ENCODE peak calls at places on chromosome 13, in six cellular contexts. One of them, this sample, is unnamed.

GRCh38 chr13:83919775-83920174 is 37.5 kb upstream of the SLITRK1 start:
- DNase-seq in stimulated activated CD8-positive, alpha-beta memory T cell treated with anti-CD3 and anti-CD28 coated beads, Interleukin-12 subunit alpha, Interleukin-12 subunit beta, amount 100 ng/mL, for 4 hours: no peak
- DNase-seq in HEK293T: no peak
- DNase-seq in GM23248: no peak
- DNase-seq in stomach: no peak
- DNase-seq in MM.1S: no peak
- DNase-seq in this sample: no peak

GRCh38 chr13:52085416-52085815 is 43.5 kb downstream of the NEK5 start:
- DNase-seq in stimulated activated CD8-positive, alpha-beta memory T cell treated with anti-CD3 and anti-CD28 coated beads, Interleukin-12 subunit alpha, Interleukin-12 subunit beta, amount 100 ng/mL, for 4 hours: no peak
- DNase-seq in HEK293T: no peak
- DNase-seq in GM23248: peak
- DNase-seq in stomach: no peak
- DNase-seq in MM.1S: no peak
- DNase-seq in this sample: no peak

GRCh38 chr13:99312493-99312883 is 5.3 kb upstream of the GPR183 start:
- DNase-seq in stimulated activated CD8-positive, alpha-beta memory T cell treated with anti-CD3 and anti-CD28 coated beads, Interleukin-12 subunit alpha, Interleukin-12 subunit beta, amount 100 ng/mL, for 4 hours: no peak
- DNase-seq in HEK293T: no peak
- DNase-seq in GM23248: peak
- DNase-seq in stomach: no peak
- DNase-seq in MM.1S: no peak
- DNase-seq in this sample: no peak

GRCh38 chr13:43569688-43570087 is 217.1 kb downstream of the ENOX1 start:
- DNase-seq in stimulated activated CD8-positive, alpha-beta memory T cell treated with anti-CD3 and anti-CD28 coated beads, Interleukin-12 subunit alpha, Interleukin-12 subunit beta, amount 100 ng/mL, for 4 hours: no peak
- DNase-seq in HEK293T: no peak
- DNase-seq in GM23248: peak
- DNase-seq in stomach: no peak
- DNase-seq in MM.1S: no peak
- DNase-seq in this sample: no peak

GRCh38 chr13:90933097-90933826 is 414.2 kb upstream of the MIR17HG start:
- DNase-seq in stimulated activated CD8-positive, alpha-beta memory T cell treated with anti-CD3 and anti-CD28 coated beads, Interleukin-12 subunit alpha, Interleukin-12 subunit beta, amount 100 ng/mL, for 4 hours: no peak
- DNase-seq in HEK293T: no peak
- DNase-seq in GM23248: no peak
- DNase-seq in stomach: no peak
- DNase-seq in MM.1S: no peak
- DNase-seq in this sample: no peak

GRCh38 chr13:35163674-35164073 is 221.6 kb downstream of the NBEA start:
- DNase-seq in stimulated activated CD8-positive, alpha-beta memory T cell treated with anti-CD3 and anti-CD28 coated beads, Interleukin-12 subunit alpha, Interleukin-12 subunit beta, amount 100 ng/mL, for 4 hours: no peak
- DNase-seq in HEK293T: no peak
- DNase-seq in GM23248: no peak
- DNase-seq in stomach: no peak
- DNase-seq in MM.1S: peak
- DNase-seq in this sample: no peak

GRCh38 chr13:79455331-79455730 is 25.6 kb upstream of the NDFIP2 start:
- DNase-seq in stimulated activated CD8-positive, alpha-beta memory T cell treated with anti-CD3 and anti-CD28 coated beads, Interleukin-12 subunit alpha, Interleukin-12 subunit beta, amount 100 ng/mL, for 4 hours: no peak
- DNase-seq in HEK293T: no peak
- DNase-seq in GM23248: peak
- DNase-seq in stomach: no peak
- DNase-seq in MM.1S: no peak
- DNase-seq in this sample: no peak

GRCh38 chr13:28716511-28716910 is 2.3 kb downstream of the SLC46A3 start:
- DNase-seq in stimulated activated CD8-positive, alpha-beta memory T cell treated with anti-CD3 and anti-CD28 coated beads, Interleukin-12 subunit alpha, Interleukin-12 subunit beta, amount 100 ng/mL, for 4 hours: no peak
- DNase-seq in HEK293T: no peak
- DNase-seq in GM23248: peak
- DNase-seq in stomach: no peak
- DNase-seq in MM.1S: no peak
- DNase-seq in this sample: no peak

GRCh38 chr13:24622481-24622880 is 57.7 kb upstream of the ATP12A start:
- DNase-seq in stimulated activated CD8-positive, alpha-beta memory T cell treated with anti-CD3 and anti-CD28 coated beads, Interleukin-12 subunit alpha, Interleukin-12 subunit beta, amount 100 ng/mL, for 4 hours: no peak
- DNase-seq in HEK293T: no peak
- DNase-seq in GM23248: no peak
- DNase-seq in stomach: no peak
- DNase-seq in MM.1S: no peak
- DNase-seq in this sample: no peak

GRCh38 chr13:74289861-74290260 is 155.7 kb upstream of the KLF12 start:
- DNase-seq in stimulated activated CD8-positive, alpha-beta memory T cell treated with anti-CD3 and anti-CD28 coated beads, Interleukin-12 subunit alpha, Interleukin-12 subunit beta, amount 100 ng/mL, for 4 hours: no peak
- DNase-seq in HEK293T: no peak
- DNase-seq in GM23248: no peak
- DNase-seq in stomach: no peak
- DNase-seq in MM.1S: no peak
- DNase-seq in this sample: no peak

GRCh38 chr13:27997904-27998522 is 9.5 kb upstream of the URAD start:
- DNase-seq in stimulated activated CD8-positive, alpha-beta memory T cell treated with anti-CD3 and anti-CD28 coated beads, Interleukin-12 subunit alpha, Interleukin-12 subunit beta, amount 100 ng/mL, for 4 hours: no peak
- DNase-seq in HEK293T: peak
- DNase-seq in GM23248: peak
- DNase-seq in stomach: peak
- DNase-seq in MM.1S: peak
- DNase-seq in this sample: no peak

GRCh38 chr13:102020611-102021216 is 381.1 kb downstream of the FGF14 start:
- DNase-seq in stimulated activated CD8-positive, alpha-beta memory T cell treated with anti-CD3 and anti-CD28 coated beads, Interleukin-12 subunit alpha, Interleukin-12 subunit beta, amount 100 ng/mL, for 4 hours: no peak
- DNase-seq in HEK293T: no peak
- DNase-seq in GM23248: no peak
- DNase-seq in stomach: no peak
- DNase-seq in MM.1S: no peak
- DNase-seq in this sample: no peak

GRCh38 chr13:43245374-43245964 is 222.1 kb downstream of the DNAJC15 start:
- DNase-seq in stimulated activated CD8-positive, alpha-beta memory T cell treated with anti-CD3 and anti-CD28 coated beads, Interleukin-12 subunit alpha, Interleukin-12 subunit beta, amount 100 ng/mL, for 4 hours: no peak
- DNase-seq in HEK293T: no peak
- DNase-seq in GM23248: peak
- DNase-seq in stomach: no peak
- DNase-seq in MM.1S: no peak
- DNase-seq in this sample: peak

GRCh38 chr13:110391273-110391672 is 84.2 kb downstream of the COL4A2 start:
- DNase-seq in stimulated activated CD8-positive, alpha-beta memory T cell treated with anti-CD3 and anti-CD28 coated beads, Interleukin-12 subunit alpha, Interleukin-12 subunit beta, amount 100 ng/mL, for 4 hours: no peak
- DNase-seq in HEK293T: no peak
- DNase-seq in GM23248: peak
- DNase-seq in stomach: no peak
- DNase-seq in MM.1S: no peak
- DNase-seq in this sample: no peak

GRCh38 chr13:75843033-75843432 is 206.9 kb downstream of the LMO7 start:
- DNase-seq in stimulated activated CD8-positive, alpha-beta memory T cell treated with anti-CD3 and anti-CD28 coated beads, Interleukin-12 subunit alpha, Interleukin-12 subunit beta, amount 100 ng/mL, for 4 hours: no peak
- DNase-seq in HEK293T: no peak
- DNase-seq in GM23248: no peak
- DNase-seq in stomach: no peak
- DNase-seq in MM.1S: no peak
- DNase-seq in this sample: no peak

GRCh38 chr13:94335786-94336357 is 143.6 kb downstream of the DCT start:
- DNase-seq in stimulated activated CD8-positive, alpha-beta memory T cell treated with anti-CD3 and anti-CD28 coated beads, Interleukin-12 subunit alpha, Interleukin-12 subunit beta, amount 100 ng/mL, for 4 hours: no peak
- DNase-seq in HEK293T: no peak
- DNase-seq in GM23248: no peak
- DNase-seq in stomach: no peak
- DNase-seq in MM.1S: no peak
- DNase-seq in this sample: no peak

GRCh38 chr13:77000475-77000874 is 8.6 kb downstream of the CLN5 start:
- DNase-seq in stimulated activated CD8-positive, alpha-beta memory T cell treated with anti-CD3 and anti-CD28 coated beads, Interleukin-12 subunit alpha, Interleukin-12 subunit beta, amount 100 ng/mL, for 4 hours: no peak
- DNase-seq in HEK293T: no peak
- DNase-seq in GM23248: peak
- DNase-seq in stomach: no peak
- DNase-seq in MM.1S: no peak
- DNase-seq in this sample: no peak

GRCh38 chr13:110944121-110944967 is 29.5 kb upstream of the ANKRD10 start:
- DNase-seq in stimulated activated CD8-positive, alpha-beta memory T cell treated with anti-CD3 and anti-CD28 coated beads, Interleukin-12 subunit alpha, Interleukin-12 subunit beta, amount 100 ng/mL, for 4 hours: no peak
- DNase-seq in HEK293T: peak
- DNase-seq in GM23248: peak
- DNase-seq in stomach: peak
- DNase-seq in MM.1S: peak
- DNase-seq in this sample: peak

GRCh38 chr13:39616087-39616694 is 13.2 kb upstream of the LHFPL6 start:
- DNase-seq in stimulated activated CD8-positive, alpha-beta memory T cell treated with anti-CD3 and anti-CD28 coated beads, Interleukin-12 subunit alpha, Interleukin-12 subunit beta, amount 100 ng/mL, for 4 hours: no peak
- DNase-seq in HEK293T: peak
- DNase-seq in GM23248: peak
- DNase-seq in stomach: no peak
- DNase-seq in MM.1S: peak
- DNase-seq in this sample: peak

GRCh38 chr13:77267362-77267761 is 59.5 kb downstream of the MYCBP2 start:
- DNase-seq in stimulated activated CD8-positive, alpha-beta memory T cell treated with anti-CD3 and anti-CD28 coated beads, Interleukin-12 subunit alpha, Interleukin-12 subunit beta, amount 100 ng/mL, for 4 hours: no peak
- DNase-seq in HEK293T: no peak
- DNase-seq in GM23248: peak
- DNase-seq in stomach: no peak
- DNase-seq in MM.1S: no peak
- DNase-seq in this sample: no peak

GRCh38 chr13:96700657-96701056 is 293.6 kb downstream of the OXGR1 start:
- DNase-seq in stimulated activated CD8-positive, alpha-beta memory T cell treated with anti-CD3 and anti-CD28 coated beads, Interleukin-12 subunit alpha, Interleukin-12 subunit beta, amount 100 ng/mL, for 4 hours: no peak
- DNase-seq in HEK293T: no peak
- DNase-seq in GM23248: peak
- DNase-seq in stomach: no peak
- DNase-seq in MM.1S: no peak
- DNase-seq in this sample: no peak

GRCh38 chr13:83183439-83184149 is 698.7 kb downstream of the SLITRK1 start:
- DNase-seq in stimulated activated CD8-positive, alpha-beta memory T cell treated with anti-CD3 and anti-CD28 coated beads, Interleukin-12 subunit alpha, Interleukin-12 subunit beta, amount 100 ng/mL, for 4 hours: no peak
- DNase-seq in HEK293T: no peak
- DNase-seq in GM23248: no peak
- DNase-seq in stomach: no peak
- DNase-seq in MM.1S: no peak
- DNase-seq in this sample: no peak

GRCh38 chr13:74641586-74641985 is 507.4 kb upstream of the KLF12 start:
- DNase-seq in stimulated activated CD8-positive, alpha-beta memory T cell treated with anti-CD3 and anti-CD28 coated beads, Interleukin-12 subunit alpha, Interleukin-12 subunit beta, amount 100 ng/mL, for 4 hours: no peak
- DNase-seq in HEK293T: no peak
- DNase-seq in GM23248: peak
- DNase-seq in stomach: no peak
- DNase-seq in MM.1S: no peak
- DNase-seq in this sample: no peak

This sample was measured in HTR-8/SVneo.